ENCODE peak calls at places on chromosomes 16 and 17, in seven cellular contexts. One of them, this sample, is unnamed.

GRCh38 chr17:16483021-16483645 is 8.9 kb downstream of the LRRC75A start:
- DNase-seq in left ventricle myocardium inferior: no peak
- DNase-seq in cardiac muscle cell: no peak
- DNase-seq in fibroblast of lung: no peak
- DNase-seq in testis: no peak
- DNase-seq in vagina: no peak
- DNase-seq in heart left ventricle: no peak
- DNase-seq in this sample: no peak

GRCh38 chr17:18109935-18110334 is 1.4 kb downstream of the MYO15A start:
- DNase-seq in left ventricle myocardium inferior: no peak
- DNase-seq in cardiac muscle cell: no peak
- DNase-seq in fibroblast of lung: no peak
- DNase-seq in testis: no peak
- DNase-seq in vagina: no peak
- DNase-seq in heart left ventricle: no peak
- DNase-seq in this sample: no peak

GRCh38 chr17:76432712-76433336 is 20.1 kb downstream of the UBE2O start:
- DNase-seq in left ventricle myocardium inferior: no peak
- DNase-seq in cardiac muscle cell: no peak
- DNase-seq in fibroblast of lung: no peak
- DNase-seq in testis: no peak
- DNase-seq in vagina: no peak
- DNase-seq in heart left ventricle: no peak
- DNase-seq in this sample: peak; percentile 36

GRCh38 chr16:47037396-47037745 is 63.9 kb upstream of the DNAJA2 start:
- DNase-seq in left ventricle myocardium inferior: peak; percentile 37
- DNase-seq in cardiac muscle cell: peak; percentile 27
- DNase-seq in fibroblast of lung: peak; percentile 21
- DNase-seq in testis: peak; percentile 35
- DNase-seq in vagina: no peak
- DNase-seq in heart left ventricle: peak; percentile 55
- DNase-seq in this sample: no peak

GRCh38 chr17:79272666-79273219 is 198.1 kb downstream of the ENGASE start:
- DNase-seq in left ventricle myocardium inferior: no peak
- DNase-seq in cardiac muscle cell: no peak
- DNase-seq in fibroblast of lung: no peak
- DNase-seq in testis: no peak
- DNase-seq in vagina: no peak
- DNase-seq in heart left ventricle: no peak
- DNase-seq in this sample: no peak

GRCh38 chr16:89696598-89697128 is 4.8 kb downstream of the SPATA2L start:
- DNase-seq in left ventricle myocardium inferior: no peak
- DNase-seq in cardiac muscle cell: no peak
- DNase-seq in fibroblast of lung: no peak
- DNase-seq in testis: no peak
- DNase-seq in vagina: no peak
- DNase-seq in heart left ventricle: no peak
- DNase-seq in this sample: no peak

GRCh38 chr17:50111687-50112655 is 16.8 kb downstream of the PDK2 start:
- DNase-seq in left ventricle myocardium inferior: peak; percentile 77
- DNase-seq in cardiac muscle cell: no peak
- DNase-seq in fibroblast of lung: no peak
- DNase-seq in testis: peak; percentile 84
- DNase-seq in vagina: no peak
- DNase-seq in heart left ventricle: peak; percentile 89
- DNase-seq in this sample: no peak

GRCh38 chr17:54172654-54173316 is 350.1 kb downstream of the KIF2B start:
- DNase-seq in left ventricle myocardium inferior: no peak
- DNase-seq in cardiac muscle cell: peak; percentile 41
- DNase-seq in fibroblast of lung: no peak
- DNase-seq in testis: peak; percentile 52
- DNase-seq in vagina: no peak
- DNase-seq in heart left ventricle: no peak
- DNase-seq in this sample: no peak

GRCh38 chr17:60163108-60163784 is 13.5 kb downstream of the CA4 start:
- DNase-seq in left ventricle myocardium inferior: peak; percentile 40
- DNase-seq in cardiac muscle cell: no peak
- DNase-seq in fibroblast of lung: no peak
- DNase-seq in testis: no peak
- DNase-seq in vagina: no peak
- DNase-seq in heart left ventricle: no peak
- DNase-seq in this sample: no peak

GRCh38 chr17:77734371-77735050 is 224.0 kb upstream of the TNRC6C start:
- DNase-seq in left ventricle myocardium inferior: peak; percentile 93
- DNase-seq in cardiac muscle cell: peak; percentile 90
- DNase-seq in fibroblast of lung: peak; percentile 49
- DNase-seq in testis: peak; percentile 81
- DNase-seq in vagina: peak; percentile 70
- DNase-seq in heart left ventricle: peak; percentile 96
- DNase-seq in this sample: peak; percentile 24

GRCh38 chr17:34542700-34543336 is 36.6 kb upstream of the TMEM132E start:
- DNase-seq in left ventricle myocardium inferior: no peak
- DNase-seq in cardiac muscle cell: peak; percentile 22
- DNase-seq in fibroblast of lung: peak; percentile 4
- DNase-seq in testis: peak; percentile 83
- DNase-seq in vagina: no peak
- DNase-seq in heart left ventricle: peak; percentile 44
- DNase-seq in this sample: no peak

GRCh38 chr17:57597531-57598453 is 147.3 kb downstream of the CCDC182 start:
- DNase-seq in left ventricle myocardium inferior: peak; percentile 60
- DNase-seq in cardiac muscle cell: peak; percentile 86
- DNase-seq in fibroblast of lung: peak; percentile 71
- DNase-seq in testis: peak; percentile 74
- DNase-seq in vagina: no peak
- DNase-seq in heart left ventricle: peak; percentile 80
- DNase-seq in this sample: peak; percentile 49

GRCh38 chr16:53417011-53417410 is 17.3 kb upstream of the RBL2 start:
- DNase-seq in left ventricle myocardium inferior: no peak
- DNase-seq in cardiac muscle cell: peak; percentile 57
- DNase-seq in fibroblast of lung: peak; percentile 27
- DNase-seq in testis: no peak
- DNase-seq in vagina: no peak
- DNase-seq in heart left ventricle: no peak
- DNase-seq in this sample: no peak

GRCh38 chr17:65287040-65287439 is 149.9 kb downstream of the RGS9 start:
- DNase-seq in left ventricle myocardium inferior: no peak
- DNase-seq in cardiac muscle cell: peak; percentile 60
- DNase-seq in fibroblast of lung: peak; percentile 87
- DNase-seq in testis: no peak
- DNase-seq in vagina: peak; percentile 67
- DNase-seq in heart left ventricle: no peak
- DNase-seq in this sample: no peak

GRCh38 chr17:17784599-17785264 is 52.1 kb downstream of the SREBF1 start:
- DNase-seq in left ventricle myocardium inferior: no peak
- DNase-seq in cardiac muscle cell: no peak
- DNase-seq in fibroblast of lung: no peak
- DNase-seq in testis: no peak
- DNase-seq in vagina: no peak
- DNase-seq in heart left ventricle: peak; percentile 65
- DNase-seq in this sample: no peak

GRCh38 chr16:30948956-30949654 is at the start of gene ORAI3:
- DNase-seq in left ventricle myocardium inferior: peak; percentile 84
- DNase-seq in cardiac muscle cell: peak; percentile 73
- DNase-seq in fibroblast of lung: peak; percentile 53
- DNase-seq in testis: peak; percentile 83
- DNase-seq in vagina: no peak
- DNase-seq in heart left ventricle: peak; percentile 88
- DNase-seq in this sample: no peak

GRCh38 chr17:77089118-77089477 is 51.7 kb upstream of the SEC14L1 start:
- DNase-seq in left ventricle myocardium inferior: no peak
- DNase-seq in cardiac muscle cell: no peak
- DNase-seq in fibroblast of lung: no peak
- DNase-seq in testis: no peak
- DNase-seq in vagina: no peak
- DNase-seq in heart left ventricle: no peak
- DNase-seq in this sample: no peak

GRCh38 chr17:14760719-14761425 is 460.0 kb downstream of the HS3ST3B1 start:
- DNase-seq in left ventricle myocardium inferior: no peak
- DNase-seq in cardiac muscle cell: no peak
- DNase-seq in fibroblast of lung: no peak
- DNase-seq in testis: no peak
- DNase-seq in vagina: no peak
- DNase-seq in heart left ventricle: no peak
- DNase-seq in this sample: no peak

GRCh38 chr16:89155184-89155679 is 16.3 kb upstream of the CDH15 start:
- DNase-seq in left ventricle myocardium inferior: peak; percentile 73
- DNase-seq in cardiac muscle cell: peak; percentile 93
- DNase-seq in fibroblast of lung: peak; percentile 60
- DNase-seq in testis: peak; percentile 89
- DNase-seq in vagina: no peak
- DNase-seq in heart left ventricle: peak; percentile 81
- DNase-seq in this sample: peak; percentile 39

GRCh38 chr17:65931246-65932149 is 260.4 kb downstream of the CEP112 start:
- DNase-seq in left ventricle myocardium inferior: peak; percentile 55
- DNase-seq in cardiac muscle cell: no peak
- DNase-seq in fibroblast of lung: peak; percentile 31
- DNase-seq in testis: no peak
- DNase-seq in vagina: no peak
- DNase-seq in heart left ventricle: peak; percentile 38
- DNase-seq in this sample: no peak

GRCh38 chr17:16988749-16989229 is 16.9 kb upstream of the TNFRSF13B start:
- DNase-seq in left ventricle myocardium inferior: no peak
- DNase-seq in cardiac muscle cell: peak; percentile 35
- DNase-seq in fibroblast of lung: peak; percentile 17
- DNase-seq in testis: no peak
- DNase-seq in vagina: no peak
- DNase-seq in heart left ventricle: no peak
- DNase-seq in this sample: no peak

GRCh38 chr17:73642659-73643011 is 1.6 kb downstream of the SDK2 start:
- DNase-seq in left ventricle myocardium inferior: no peak
- DNase-seq in cardiac muscle cell: no peak
- DNase-seq in fibroblast of lung: no peak
- DNase-seq in testis: no peak
- DNase-seq in vagina: no peak
- DNase-seq in heart left ventricle: no peak
- DNase-seq in this sample: no peak

GRCh38 chr17:73645050-73645871 is 1.0 kb upstream of the SDK2 start:
- DNase-seq in left ventricle myocardium inferior: peak; percentile 60
- DNase-seq in cardiac muscle cell: peak; percentile 57
- DNase-seq in fibroblast of lung: peak; percentile 59
- DNase-seq in testis: peak; percentile 71
- DNase-seq in vagina: peak; percentile 72
- DNase-seq in heart left ventricle: peak; percentile 65
- DNase-seq in this sample: no peak

GRCh38 chr17:73643012-73643845 is 1.0 kb downstream of the SDK2 start:
- DNase-seq in left ventricle myocardium inferior: peak; percentile 23
- DNase-seq in cardiac muscle cell: peak; percentile 6
- DNase-seq in fibroblast of lung: peak; percentile 4
- DNase-seq in testis: peak; percentile 50
- DNase-seq in vagina: no peak
- DNase-seq in heart left ventricle: peak; percentile 56
- DNase-seq in this sample: no peak

GRCh38 chr17:73644145-73645049 is at the start of gene SDK2:
- DNase-seq in left ventricle myocardium inferior: no peak
- DNase-seq in cardiac muscle cell: peak; percentile 5
- DNase-seq in fibroblast of lung: peak; percentile 1
- DNase-seq in testis: peak; percentile 32
- DNase-seq in vagina: peak; percentile 7
- DNase-seq in heart left ventricle: no peak
- DNase-seq in this sample: no peak

DNA sequence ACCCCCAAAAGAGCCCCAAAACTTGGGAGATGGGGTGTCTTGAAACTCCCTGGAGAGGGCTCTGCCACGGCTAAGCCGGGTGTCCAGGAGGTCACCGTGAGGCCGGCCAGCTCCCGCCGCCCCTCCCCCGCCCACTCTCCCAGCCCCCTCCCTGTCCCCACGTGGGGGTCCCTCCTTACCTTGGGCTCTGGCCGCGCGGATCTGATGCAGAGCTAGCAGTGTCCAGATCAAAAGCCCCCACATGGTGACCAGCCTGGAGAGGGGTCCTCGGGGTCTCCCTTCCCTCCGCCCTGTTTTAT is 450 bp downstream of the SDK2 start:
- DNase-seq in left ventricle myocardium inferior: no peak
- DNase-seq in cardiac muscle cell: no peak
- DNase-seq in fibroblast of lung: no peak
- DNase-seq in testis: no peak
- DNase-seq in vagina: no peak
- DNase-seq in heart left ventricle: no peak
- DNase-seq in this sample: no peak
- H3K4me3 ChIP-seq in left ventricle myocardium inferior: peak overlapping the region; percentile 71
- H3K4me3 ChIP-seq in cardiac muscle cell: peak overlapping the region; percentile 80
- H3K4me3 ChIP-seq in fibroblast of lung: no peak overlapping the region
- H3K4me3 ChIP-seq in testis: peak overlapping the region; percentile 64
- H3K4me3 ChIP-seq in vagina: peak overlapping the region; percentile 46
- H3K4me3 ChIP-seq in heart left ventricle: peak overlapping the region; percentile 57
- H3K4me3 ChIP-seq in this sample: no peak overlapping the region

GRCh38 chr16:72847187-72848044 is 200.5 kb downstream of the ZFHX3 start:
- DNase-seq in left ventricle myocardium inferior: no peak
- DNase-seq in cardiac muscle cell: peak; percentile 53
- DNase-seq in fibroblast of lung: no peak
- DNase-seq in testis: peak; percentile 69
- DNase-seq in vagina: no peak
- DNase-seq in heart left ventricle: no peak
- DNase-seq in this sample: no peak
- TF ChIP-seq CTCF in left ventricle myocardium inferior: peak; percentile 62
- TF ChIP-seq CTCF in cardiac muscle cell: peak; percentile 55
- TF ChIP-seq CTCF in fibroblast of lung: peak; percentile 54
- TF ChIP-seq CTCF in testis: peak; percentile 50
- TF ChIP-seq CTCF in vagina: no peak
- TF ChIP-seq CTCF in heart left ventricle: peak; percentile 46
- TF ChIP-seq CTCF in this sample: peak; percentile 63

GRCh38 chr17:31391496-31391949 is at the start of gene RAB11FIP4:
- DNase-seq in left ventricle myocardium inferior: no peak
- DNase-seq in cardiac muscle cell: peak; percentile 52
- DNase-seq in fibroblast of lung: peak; percentile 12
- DNase-seq in testis: peak; percentile 10
- DNase-seq in vagina: no peak
- DNase-seq in heart left ventricle: no peak
- DNase-seq in this sample: no peak
- H3K4me3 ChIP-seq in left ventricle myocardium inferior: peak within 1 kb of the TSS; percentile 66
- H3K4me3 ChIP-seq in cardiac muscle cell: peak within 1 kb of the TSS; percentile 31
- H3K4me3 ChIP-seq in fibroblast of lung: no peak within 1 kb of the TSS
- H3K4me3 ChIP-seq in testis: peak within 1 kb of the TSS; percentile 48
- H3K4me3 ChIP-seq in vagina: peak within 1 kb of the TSS; percentile 53
- H3K4me3 ChIP-seq in heart left ventricle: peak within 1 kb of the TSS; percentile 54
- H3K4me3 ChIP-seq in this sample: peak within 1 kb of the TSS; percentile 26

DNA sequence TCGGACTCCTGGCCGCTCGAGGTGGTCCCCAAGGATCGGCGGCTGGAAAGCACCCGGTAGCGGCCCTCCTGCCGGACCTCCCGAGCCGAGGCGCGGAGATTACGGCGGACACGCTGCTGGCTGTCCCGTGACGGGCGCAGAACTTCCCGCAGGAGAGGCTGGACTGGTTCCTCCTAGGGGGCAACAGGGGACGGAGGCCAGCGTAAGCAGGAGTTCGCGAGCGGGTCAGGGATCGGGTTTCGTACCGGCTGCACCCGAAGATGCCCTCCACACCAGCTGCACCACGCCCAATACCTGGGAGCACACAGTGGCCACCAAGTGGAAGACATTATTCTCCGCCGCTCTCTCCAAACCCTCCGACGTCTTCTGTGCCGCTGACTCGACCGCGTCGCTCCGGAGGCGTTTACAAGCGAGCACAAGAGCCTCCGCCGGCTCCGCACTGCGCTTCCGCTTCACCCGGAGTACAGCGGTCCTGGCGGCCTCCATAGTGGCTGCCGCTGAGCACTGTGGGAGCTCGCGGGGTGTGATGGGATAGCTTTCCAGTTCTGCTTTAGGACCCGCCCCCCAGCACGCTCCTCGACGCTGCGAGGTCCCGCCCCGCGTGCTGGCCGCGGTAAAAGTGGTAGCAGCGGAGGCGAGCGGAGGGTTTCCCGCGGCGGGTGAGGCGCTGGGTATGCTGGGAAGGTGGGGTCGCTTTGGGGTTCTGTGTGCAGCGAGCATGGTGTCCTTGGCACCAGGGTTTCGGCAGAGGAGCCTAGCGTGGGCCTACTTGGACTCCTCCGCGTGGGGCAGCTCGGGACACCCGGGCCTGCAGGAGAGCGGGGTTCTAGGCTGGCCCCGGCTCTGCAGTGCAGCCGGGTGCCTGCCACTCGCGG is at the start of the genes PRMT7 and SLC7A6OS:
- DNase-seq in left ventricle myocardium inferior: peak; percentile 91
- DNase-seq in cardiac muscle cell: peak; percentile 90
- DNase-seq in fibroblast of lung: peak; percentile 89
- DNase-seq in testis: peak; percentile 97
- DNase-seq in vagina: no peak
- DNase-seq in heart left ventricle: peak; percentile 94
- DNase-seq in this sample: peak; percentile 71
- TF ChIP-seq CTCF in left ventricle myocardium inferior: peak; percentile 62
- TF ChIP-seq CTCF in cardiac muscle cell: peak; percentile 30
- TF ChIP-seq CTCF in fibroblast of lung: peak; percentile 1
- TF ChIP-seq CTCF in testis: peak; percentile 35
- TF ChIP-seq CTCF in vagina: peak; percentile 48
- TF ChIP-seq CTCF in heart left ventricle: peak; percentile 39
- TF ChIP-seq CTCF in this sample: no peak